ENCODE peak calls at places on chromosomes 11 and 22, in five cellular contexts. One of them, this sample, is unnamed.

GRCh38 chr22:26711205-26711958 is 54.0 kb downstream of the MIAT start:
- DNase-seq in neural progenitor cell: no peak
- DNase-seq in nucleus accumbens: no peak
- DNase-seq in ovary: no peak
- DNase-seq in NCI-H2107: no peak
- DNase-seq in this sample: no peak

GRCh38 chr22:32708835-32709234 is 92.7 kb upstream of the TIMP3 start:
- DNase-seq in NCI-H2107: no peak
- DNase-seq in nucleus accumbens: no peak
- DNase-seq in ovary: no peak
- DNase-seq in neural progenitor cell: no peak
- DNase-seq in this sample: no peak

GRCh38 chr11:73322986-73323306 is 14.9 kb downstream of the ARHGEF17 start:
- DNase-seq in NCI-H2107: no peak
- DNase-seq in nucleus accumbens: no peak
- DNase-seq in neural progenitor cell: no peak
- DNase-seq in ovary: no peak
- DNase-seq in this sample: no peak

GRCh38 chr11:65500262-65501004 is 1.6 kb downstream of the MALAT1 start:
- DNase-seq in NCI-H2107: no peak
- DNase-seq in neural progenitor cell: no peak
- DNase-seq in nucleus accumbens: no peak
- DNase-seq in ovary: peak
- DNase-seq in this sample: peak

GRCh38 chr11:117905524-117905923 is 23.7 kb downstream of the TMPRSS13 start:
- DNase-seq in neural progenitor cell: no peak
- DNase-seq in nucleus accumbens: no peak
- DNase-seq in NCI-H2107: no peak
- DNase-seq in ovary: no peak
- DNase-seq in this sample: no peak

GRCh38 chr11:2743427-2744110 is 43.8 kb upstream of the KCNQ1OT1 start:
- DNase-seq in ovary: peak
- DNase-seq in nucleus accumbens: no peak
- DNase-seq in neural progenitor cell: no peak
- DNase-seq in NCI-H2107: no peak
- DNase-seq in this sample: no peak

GRCh38 chr11:63212742-63213141 is 30.7 kb downstream of the SLC22A25 start:
- DNase-seq in ovary: no peak
- DNase-seq in nucleus accumbens: no peak
- DNase-seq in NCI-H2107: no peak
- DNase-seq in neural progenitor cell: peak
- DNase-seq in this sample: no peak

GRCh38 chr11:59611570-59612565 is 3.7 kb downstream of the OSBP start:
- DNase-seq in ovary: no peak
- DNase-seq in NCI-H2107: peak
- DNase-seq in nucleus accumbens: no peak
- DNase-seq in neural progenitor cell: no peak
- DNase-seq in this sample: no peak

GRCh38 chr11:69721745-69722144 is 17.9 kb upstream of the FGF19 start:
- DNase-seq in nucleus accumbens: no peak
- DNase-seq in ovary: no peak
- DNase-seq in NCI-H2107: no peak
- DNase-seq in neural progenitor cell: peak
- DNase-seq in this sample: no peak

GRCh38 chr22:49394116-49394785 is 433.4 kb downstream of the BRD1 start:
- DNase-seq in nucleus accumbens: no peak
- DNase-seq in ovary: no peak
- DNase-seq in neural progenitor cell: no peak
- DNase-seq in NCI-H2107: no peak
- DNase-seq in this sample: no peak

GRCh38 chr11:86508604-86509471 is 134.2 kb downstream of the CCDC81 start:
- DNase-seq in nucleus accumbens: no peak
- DNase-seq in ovary: no peak
- DNase-seq in neural progenitor cell: no peak
- DNase-seq in NCI-H2107: no peak
- DNase-seq in this sample: no peak

GRCh38 chr11:101129203-101129943 is at the start of gene PGR:
- DNase-seq in NCI-H2107: no peak
- DNase-seq in neural progenitor cell: peak
- DNase-seq in nucleus accumbens: no peak
- DNase-seq in ovary: peak
- DNase-seq in this sample: no peak

GRCh38 chr22:41524809-41525449 is 19.3 kb downstream of the POLR3H start:
- DNase-seq in nucleus accumbens: no peak
- DNase-seq in neural progenitor cell: no peak
- DNase-seq in NCI-H2107: no peak
- DNase-seq in ovary: peak
- DNase-seq in this sample: no peak

GRCh38 chr11:63510360-63511130 is 4.7 kb downstream of the LGALS12 start:
- DNase-seq in neural progenitor cell: peak
- DNase-seq in NCI-H2107: no peak
- DNase-seq in nucleus accumbens: peak
- DNase-seq in ovary: peak
- DNase-seq in this sample: peak

GRCh38 chr11:109644158-109644557 is 222.2 kb downstream of the C11orf87 start:
- DNase-seq in ovary: no peak
- DNase-seq in neural progenitor cell: peak
- DNase-seq in nucleus accumbens: peak
- DNase-seq in NCI-H2107: peak
- DNase-seq in this sample: no peak

GRCh38 chr11:10984742-10985141 is 126.9 kb upstream of the ZBED5 start:
- DNase-seq in neural progenitor cell: no peak
- DNase-seq in ovary: no peak
- DNase-seq in NCI-H2107: no peak
- DNase-seq in nucleus accumbens: no peak
- DNase-seq in this sample: no peak

GRCh38 chr11:7520011-7520942 is 6.5 kb downstream of the PPFIBP2 start:
- DNase-seq in NCI-H2107: no peak
- DNase-seq in nucleus accumbens: no peak
- DNase-seq in neural progenitor cell: no peak
- DNase-seq in ovary: no peak
- DNase-seq in this sample: no peak

GRCh38 chr11:17864478-17864941 is 129.9 kb downstream of the KCNC1 start:
- DNase-seq in ovary: no peak
- DNase-seq in nucleus accumbens: no peak
- DNase-seq in NCI-H2107: no peak
- DNase-seq in neural progenitor cell: peak
- DNase-seq in this sample: no peak

GRCh38 chr11:20351870-20352269 is 11.6 kb upstream of the HTATIP2 start:
- DNase-seq in ovary: no peak
- DNase-seq in nucleus accumbens: no peak
- DNase-seq in neural progenitor cell: no peak
- DNase-seq in NCI-H2107: no peak
- DNase-seq in this sample: no peak

GRCh38 chr22:19554834-19555404 is 30.7 kb upstream of the CLDN5 start:
- DNase-seq in NCI-H2107: no peak
- DNase-seq in ovary: no peak
- DNase-seq in nucleus accumbens: no peak
- DNase-seq in neural progenitor cell: peak
- DNase-seq in this sample: peak

GRCh38 chr11:117144477-117145392 is 648 bp downstream of the PAFAH1B2 start:
- DNase-seq in ovary: peak
- DNase-seq in neural progenitor cell: peak
- DNase-seq in NCI-H2107: no peak
- DNase-seq in nucleus accumbens: no peak
- DNase-seq in this sample: peak

GRCh38 chr11:121763526-121763925 is 310.8 kb upstream of the SORL1-AS1 start:
- DNase-seq in nucleus accumbens: no peak
- DNase-seq in neural progenitor cell: no peak
- DNase-seq in ovary: no peak
- DNase-seq in NCI-H2107: no peak
- DNase-seq in this sample: no peak

GRCh38 chr11:35483131-35483800 is 42.1 kb downstream of the PAMR1 start:
- DNase-seq in NCI-H2107: no peak
- DNase-seq in nucleus accumbens: no peak
- DNase-seq in neural progenitor cell: no peak
- DNase-seq in ovary: no peak
- DNase-seq in this sample: peak

GRCh38 chr11:126197277-126197939 is 14.0 kb downstream of the RPUSD4 start:
- DNase-seq in ovary: no peak
- DNase-seq in neural progenitor cell: no peak
- DNase-seq in nucleus accumbens: no peak
- DNase-seq in NCI-H2107: no peak
- DNase-seq in this sample: no peak

GRCh38 chr11:87437133-87437843 is 399.6 kb downstream of the TMEM135 start:
- DNase-seq in ovary: no peak
- DNase-seq in nucleus accumbens: no peak
- DNase-seq in neural progenitor cell: no peak
- DNase-seq in NCI-H2107: no peak
- DNase-seq in this sample: no peak

GRCh38 chr22:34878996-34879395 is 187.0 kb upstream of the ISX start:
- DNase-seq in nucleus accumbens: no peak
- DNase-seq in neural progenitor cell: no peak
- DNase-seq in NCI-H2107: no peak
- DNase-seq in ovary: no peak
- DNase-seq in this sample: no peak

GRCh38 chr11:110093407-110094297 is 460 bp downstream of the ZC3H12C start:
- DNase-seq in NCI-H2107: peak
- DNase-seq in neural progenitor cell: peak
- DNase-seq in nucleus accumbens: peak
- DNase-seq in ovary: peak
- DNase-seq in this sample: no peak

GRCh38 chr11:68750988-68751325 is 363 bp downstream of the TESMIN start:
- DNase-seq in nucleus accumbens: no peak
- DNase-seq in ovary: no peak
- DNase-seq in NCI-H2107: no peak
- DNase-seq in neural progenitor cell: no peak
- DNase-seq in this sample: no peak

GRCh38 chr11:10493041-10493663 is 38.1 kb downstream of the AMPD3 start:
- DNase-seq in NCI-H2107: no peak
- DNase-seq in nucleus accumbens: no peak
- DNase-seq in neural progenitor cell: no peak
- DNase-seq in ovary: no peak
- DNase-seq in this sample: no peak

This sample was measured in HS-27A.